ENCODE peak calls at places on chromosomes 1 and 21, in nine cellular contexts. F is mucosa of descending colon; H is AG04450; J is effector CD4-positive, alpha-beta T cell; Q is Daoy; M is AG10803; N is head of caudate nucleus; T is heart left ventricle; X is ELF-1. P is an unnamed sample.

GRCh38 chr1:156368889-156369684 is at the start of gene RHBG:
- DNase-seq in F (no peak), H (no peak), J (no peak), Q (peak; percentile 33), M (peak; percentile 13), N (no peak), T (peak; percentile 41), X (peak; percentile 87), P (no peak)

GRCh38 chr1:22210636-22211035 is 67.7 kb upstream of the WNT4 start:
- DNase-seq in F (no peak), H (no peak), J (no peak), Q (no peak), M (no peak), N (no peak), T (no peak), X (no peak), P (no peak)

GRCh38 chr1:168991667-168992475 is 114.6 kb upstream of the ATP1B1 start:
- DNase-seq in F (no peak), H (no peak), J (no peak), Q (no peak), M (no peak), N (no peak), T (no peak), X (no peak), P (no peak)

GRCh38 chr1:24551910-24552571 is 3.8 kb upstream of the NCMAP start:
- DNase-seq in F (no peak), H (peak; percentile 10), J (no peak), Q (no peak), M (peak; percentile 23), N (no peak), T (no peak), X (peak; percentile 62), P (no peak)

GRCh38 chr21:45987121-45987711 is 5.6 kb downstream of the COL6A1 start:
- DNase-seq in F (peak; percentile 48), H (no peak), J (no peak), Q (no peak), M (no peak), N (no peak), T (peak; percentile 21), X (no peak), P (no peak)

GRCh38 chr1:6271554-6271953 is 10.7 kb upstream of the GPR153 start:
- DNase-seq in F (no peak), H (no peak), J (no peak), Q (no peak), M (peak; percentile 31), N (no peak), T (no peak), X (peak; percentile 32), P (no peak)

GRCh38 chr1:236685917-236686814 is at the start of gene ACTN2:
- DNase-seq in F (peak; percentile 51), H (no peak), J (peak; percentile 4), Q (peak; percentile 79), M (no peak), N (peak; percentile 55), T (peak; percentile 81), X (peak; percentile 34), P (peak; percentile 91)

GRCh38 chr1:26724118-26724517 is 28.3 kb downstream of the ARID1A start:
- DNase-seq in F (no peak), H (no peak), J (no peak), Q (no peak), M (no peak), N (no peak), T (no peak), X (no peak), P (no peak)

GRCh38 chr1:207917086-207917485 is 6.2 kb upstream of the CD34 start:
- DNase-seq in F (no peak), H (no peak), J (no peak), Q (no peak), M (no peak), N (no peak), T (peak; percentile 53), X (no peak), P (peak; percentile 86)

GRCh38 chr1:112061852-112062451 is 72.5 kb upstream of the KCND3 start:
- DNase-seq in F (no peak), H (no peak), J (no peak), Q (no peak), M (no peak), N (no peak), T (no peak), X (no peak), P (no peak)